ENCODE peak calls at places on chromosomes 4 and X, in eight cellular contexts. J is sciatic nerve; Q is GM10248; A is GM19239; N is EL; C is stimulated activated CD4-positive, alpha-beta T cell treated with anti-CD3 and anti-CD28 coated beads, Interleukin-1b, Interleukin-23, amount 100 ng/mL, for 24 hours; U is lower lobe of right lung; Z is B cell. E is an unnamed sample.

GRCh38 chrX:150227321-150227860 is 135.7 kb upstream of the MAMLD1 start:
- DNase-seq in N (no peak), J (no peak), Z (no peak), Q (no peak), U (no peak), A (no peak), C (no peak), E (no peak)

GRCh38 chr4:156660470-156660869 is 311.1 kb downstream of the PDGFC start:
- DNase-seq in N (no peak), Q (no peak), Z (no peak), C (no peak), J (no peak), A (no peak), U (no peak), E (no peak)

GRCh38 chr4:153248641-153249198 is 44.5 kb downstream of the TRIM2 start:
- DNase-seq in Z (no peak), N (no peak), C (no peak), Q (no peak), A (no peak), U (no peak), J (no peak), E (no peak)

GRCh38 chr4:112031712-112032328 is 113.4 kb upstream of the FAM241A start:
- DNase-seq in C (no peak), U (no peak), J (no peak), Q (peak; percentile 50), A (peak; percentile 20), N (peak; percentile 58), Z (peak; percentile 28), E (peak; percentile 74)

GRCh38 chrX:109760241-109760921 is 27.3 kb upstream of the ACSL4 start:
- DNase-seq in Z (no peak), Q (no peak), J (no peak), N (no peak), U (no peak), C (no peak), A (no peak), E (peak; percentile 28)

GRCh38 chr4:152369903-152370296 is 166.0 kb downstream of the FBXW7 start:
- DNase-seq in Z (no peak), N (no peak), C (no peak), A (no peak), J (no peak), U (no peak), Q (no peak), E (no peak)

GRCh38 chr4:82561745-82562552 is at the start of gene TMEM150C:
- DNase-seq in J (no peak), Z (peak; percentile 5), U (no peak), N (peak; percentile 42), C (no peak), A (no peak), Q (no peak), E (no peak)

GRCh38 chrX:116667346-116667745 is 204.6 kb upstream of the CT83 start:
- DNase-seq in C (no peak), Q (no peak), N (no peak), A (no peak), U (no peak), Z (no peak), J (no peak), E (no peak)

GRCh38 chr4:84530449-84530848 is 31.4 kb upstream of the NKX6-1 start:
- DNase-seq in Q (no peak), A (no peak), U (no peak), Z (no peak), N (peak; percentile 5), J (no peak), C (no peak), E (no peak)

GRCh38 chr4:26120098-26120795 is 200.6 kb upstream of the RBPJ start:
- DNase-seq in Q (no peak), J (no peak), N (no peak), C (no peak), U (no peak), Z (no peak), A (no peak), E (no peak)

GRCh38 chr4:2271279-2272025 is 9.5 kb upstream of the MXD4 start:
- DNase-seq in J (no peak), A (no peak), N (no peak), Z (no peak), U (no peak), C (no peak), Q (no peak), E (no peak)

GRCh38 chr4:6681191-6681590 is 12.5 kb upstream of the S100P start:
- DNase-seq in Q (no peak), U (no peak), C (no peak), Z (no peak), A (no peak), J (no peak), N (no peak), E (no peak)

GRCh38 chrX:1222511-1223252 is 10.2 kb upstream of the CRLF2 start:
- DNase-seq in U (no peak), Z (no peak), J (peak; percentile 4), N (peak; percentile 76), Q (no peak), C (no peak), A (no peak), E (no peak)